ENCODE peak calls at places on chromosomes 12 and 14, in six cellular contexts. L is body of pancreas, T is NCI-H510A, W is adipocyte, D is EH, X is heart left ventricle. N is an unnamed sample.

GRCh38 chr12:100995201-100995600 is 200.6 kb downstream of the ANO4 start:
- DNase-seq in T (no peak), L (no peak), W (peak; percentile 27), D (peak; percentile 36), X (no peak), N (no peak)

GRCh38 chr14:73718742-73719251 is 4.6 kb upstream of the PNMA1 start:
- DNase-seq in L (no peak), D (no peak), T (no peak), W (no peak), X (no peak), N (no peak)

GRCh38 chr12:113322353-113322752 is 12.6 kb downstream of the SLC8B1 start:
- DNase-seq in X (no peak), W (peak; percentile 43), L (no peak), T (no peak), D (peak; percentile 86), N (no peak)

GRCh38 chr12:111840831-111841230 is 1.2 kb upstream of the MAPKAPK5 start:
- DNase-seq in W (no peak), T (no peak), L (no peak), D (no peak), X (no peak), N (peak; percentile 56)

GRCh38 chr12:14741942-14742341 is 45.5 kb upstream of the GUCY2C start:
- DNase-seq in W (no peak), T (no peak), X (no peak), D (no peak), L (no peak), N (no peak)

GRCh38 chr12:118853634-118854033 is 127.7 kb upstream of the SRRM4 start:
- DNase-seq in X (no peak), W (no peak), L (no peak), D (peak; percentile 4), T (no peak), N (no peak)

GRCh38 chr12:128908254-128908653 is 55.0 kb downstream of the GLT1D1 start:
- DNase-seq in T (no peak), W (no peak), L (no peak), X (no peak), D (no peak), N (no peak)

GRCh38 chr14:104590240-104590965 is 10.8 kb downstream of the C14orf180 start:
- DNase-seq in T (no peak), L (no peak), D (peak; percentile 1), X (no peak), W (no peak), N (no peak)

GRCh38 chr12:121797937-121798801 is 4.7 kb upstream of the RHOF start:
- DNase-seq in D (peak; percentile 53), L (peak; percentile 76), T (peak; percentile 72), W (peak; percentile 54), X (peak; percentile 84), N (peak; percentile 87)

GRCh38 chr12:50282581-50283229 is 615 bp downstream of the LIMA1 start:
- DNase-seq in W (peak; percentile 43), D (peak; percentile 60), T (no peak), L (peak; percentile 32), X (no peak), N (peak; percentile 17)

GRCh38 chr14:58864751-58865519 is 227.2 kb downstream of the DACT1 start:
- DNase-seq in T (no peak), X (no peak), D (peak; percentile 88), L (no peak), W (peak; percentile 92), N (no peak)

GRCh38 chr14:60222820-60223219 is 26.2 kb upstream of the PPM1A start:
- DNase-seq in L (peak; percentile 75), T (no peak), W (no peak), X (peak; percentile 73), D (no peak), N (no peak)

GRCh38 chr12:12095016-12095415 is 24.3 kb downstream of the BCL2L14 start:
- DNase-seq in T (no peak), W (no peak), L (no peak), D (peak; percentile 82), X (no peak), N (no peak)

GRCh38 chr12:113244015-113244983 is 23.0 kb downstream of the TPCN1 start:
- DNase-seq in T (no peak), D (no peak), X (peak; percentile 75), W (peak; percentile 60), L (peak; percentile 93), N (peak; percentile 85)